ENCODE peak calls at places on chromosomes 3 and 15, in four cellular contexts. G, S, B and P are unnamed samples.

GRCh38 chr15:75620043-75620775 is 5.3 kb downstream of the SNUPN start:
- DNase-seq in B (no peak), G (no peak), S (peak), P (no peak)

GRCh38 chr3:33318709-33319380 is 41.6 kb downstream of the FBXL2 start:
- DNase-seq in S (no peak), B (peak), G (no peak), P (no peak)

GRCh38 chr15:69415381-69415780 is 1.2 kb downstream of the KIF23 start:
- DNase-seq in S (peak), B (no peak), G (no peak), P (no peak)

GRCh38 chr3:157913751-157914150 is 192.5 kb downstream of the SHOX2 start:
- DNase-seq in S (no peak), G (no peak), B (no peak), P (no peak)

GRCh38 chr15:51782357-51782896 is 31.0 kb downstream of the TMOD2 start:
- DNase-seq in B (no peak), G (no peak), S (no peak), P (peak)

GRCh38 chr3:38992117-38992779 is 59.5 kb downstream of the SCN11A start:
- DNase-seq in B (no peak), S (peak), G (peak), P (no peak)

GRCh38 chr3:78116874-78117273 is 1077.0 kb downstream of the ROBO2 start:
- DNase-seq in B (no peak), G (no peak), S (peak), P (no peak)

GRCh38 chr3:196499061-196499460 is 4.5 kb downstream of the RNF168 start:
- DNase-seq in S (peak), G (no peak), B (no peak), P (no peak)

GRCh38 chr15:48802867-48803266 is 8.0 kb downstream of the CEP152 start:
- DNase-seq in S (peak), G (peak), B (no peak), P (no peak)

GRCh38 chr3:132785292-132785691 is 63.1 kb upstream of the NPHP3 start:
- DNase-seq in S (no peak), B (no peak), G (no peak), P (no peak)

GRCh38 chr3:32844322-32844654 is 26.5 kb downstream of the TRIM71 start:
- DNase-seq in B (no peak), G (no peak), S (no peak), P (no peak)

GRCh38 chr3:69231929-69232437 is 109.6 kb upstream of the LMOD3 start:
- DNase-seq in G (no peak), S (peak), B (no peak), P (no peak)

GRCh38 chr15:80844011-80844732 is 65.0 kb downstream of the CEMIP start:
- DNase-seq in S (peak), B (no peak), G (peak), P (no peak)

GRCh38 chr3:20064796-20065564 is 24.7 kb downstream of the KAT2B start:
- DNase-seq in G (no peak), S (no peak), B (no peak), P (no peak)

GRCh38 chr3:45035441-45036301 is 9.6 kb downstream of the CLEC3B start:
- DNase-seq in S (no peak), G (no peak), B (peak), P (no peak)
- TF ChIP-seq CTCF in S (no peak), G (peak), B (no peak), P (no peak)

DNA sequence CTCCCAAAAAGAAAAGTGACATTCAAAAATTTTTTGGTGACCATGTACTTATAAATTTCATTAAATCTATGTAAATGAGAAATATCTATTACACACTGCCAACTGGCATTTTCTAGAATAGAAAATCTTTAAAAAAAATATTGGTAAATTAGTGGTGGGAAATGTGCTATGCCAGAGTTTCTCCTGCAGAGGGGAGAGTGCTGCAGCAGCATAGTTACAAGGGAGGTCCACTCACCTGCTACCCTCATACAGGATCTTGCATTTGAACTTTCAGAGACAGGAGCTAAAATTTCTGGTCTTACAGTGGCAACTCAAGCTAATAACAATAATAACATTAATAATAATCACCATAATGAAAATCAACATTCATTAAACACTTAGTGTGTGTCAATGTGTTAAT is 459.6 kb downstream of the NSUN3 start:
- DNase-seq in B (no peak), G (no peak), S (no peak), P (no peak)
- TF ChIP-seq CTCF in B (no peak), G (peak), S (no peak), P (no peak)

GRCh38 chr3:49719214-49719884 is at the start of gene AMIGO3:
- DNase-seq in B (peak), S (peak), G (peak), P (peak)
- TF ChIP-seq CTCF in B (peak), S (peak), G (peak), P (no peak)

GRCh38 chr3:27802849-27803248 is 80.7 kb upstream of the EOMES start:
- DNase-seq in G (no peak), B (no peak), S (no peak), P (no peak)

GRCh38 chr3:27805282-27805681 is 83.2 kb upstream of the EOMES start:
- DNase-seq in S (no peak), G (no peak), B (peak), P (no peak)

GRCh38 chr3:27800261-27800660 is 78.1 kb upstream of the EOMES start:
- DNase-seq in S (no peak), B (peak), G (no peak), P (no peak)

GRCh38 chr3:27797773-27798172 is 75.7 kb upstream of the EOMES start:
- DNase-seq in B (no peak), S (no peak), G (no peak), P (no peak)

GRCh38 chr3:27802425-27802824 is 80.3 kb upstream of the EOMES start:
- DNase-seq in S (no peak), G (no peak), B (no peak), P (no peak)
- TF ChIP-seq CTCF in S (no peak), G (no peak), B (no peak), P (no peak)

GRCh38 chr15:58043192-58043903 is 22.2 kb downstream of the ALDH1A2 start:
- DNase-seq in B (peak), S (no peak), G (peak), P (no peak)
- TF ChIP-seq CTCF in B (peak), S (peak), G (peak), P (peak)

DNA sequence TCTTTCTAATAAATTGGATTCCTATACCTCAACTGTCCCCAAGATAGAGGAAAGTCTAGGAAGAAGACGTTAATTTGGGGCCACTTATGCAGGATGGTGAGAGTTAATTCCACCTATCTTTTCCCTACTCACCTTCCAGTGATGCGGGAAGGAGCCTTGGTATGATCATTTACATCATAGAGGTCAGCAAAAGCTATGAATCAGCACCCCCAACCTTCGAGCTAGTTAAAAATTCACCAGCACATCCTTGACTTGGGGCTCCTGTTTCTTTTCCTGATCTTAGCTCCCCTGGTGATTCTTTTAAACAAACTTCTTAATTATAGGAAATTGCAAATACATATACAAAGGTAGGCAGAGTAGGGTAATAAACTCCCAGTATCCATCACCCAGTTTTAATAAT is 366.6 kb downstream of the SOX2 start:
- DNase-seq in S (no peak), B (no peak), G (no peak), P (no peak)
- TF ChIP-seq CTCF in S (no peak), B (no peak), G (no peak), P (no peak)

DNA sequence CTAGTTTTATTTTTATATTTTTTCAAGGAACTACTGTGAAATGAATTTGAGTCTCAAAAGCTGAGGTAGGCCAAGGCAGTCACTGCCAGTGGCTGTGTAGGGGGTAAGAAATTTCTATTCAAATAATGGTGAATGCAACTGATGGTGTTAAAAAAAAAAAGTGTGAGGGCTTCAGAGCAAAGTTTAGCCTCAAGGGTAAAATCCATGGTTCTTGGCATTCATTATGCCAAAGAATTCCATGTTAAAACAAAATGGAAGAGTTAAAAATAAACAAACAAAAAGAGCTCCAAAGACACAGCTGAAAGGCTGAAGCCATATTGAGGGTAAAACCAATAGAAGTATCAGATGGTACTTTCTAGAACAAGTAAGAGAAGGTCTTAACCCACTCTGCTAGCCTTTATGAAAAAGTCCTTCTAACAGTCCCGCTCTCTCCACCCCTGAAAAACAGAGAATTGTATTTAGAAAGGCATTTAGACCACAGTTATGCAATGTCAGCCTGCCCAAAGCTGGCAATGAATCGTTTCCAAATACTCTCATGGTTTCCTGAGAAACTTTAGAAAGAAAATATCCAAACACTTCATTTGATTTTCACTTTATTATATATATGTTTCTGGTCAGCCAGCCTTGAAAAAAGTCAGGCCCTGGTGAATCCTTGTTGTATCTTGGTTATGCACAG is 158.4 kb upstream of the GMNC start:
- DNase-seq in G (no peak), B (no peak), S (peak), P (no peak)
- TF ChIP-seq CTCF in G (no peak), B (no peak), S (no peak), P (no peak)

GRCh38 chr3:80308637-80309036 is 540.8 kb upstream of the ROBO1 start:
- DNase-seq in B (no peak), G (no peak), S (no peak), P (no peak)
- TF ChIP-seq CTCF in B (no peak), G (no peak), S (no peak), P (no peak)